ENCODE peak calls at places on chromosomes 6 and 20, in nine cellular contexts. K is thoracic aorta, F is A549, I is hepatocyte, P is cardiac fibroblast, U is uterus, O is dorsolateral prefrontal cortex, W is endothelial cell of umbilical vein, C is right lobe of liver. Y is an unnamed sample.

GRCh38 chr6:47298475-47298874 is 11.2 kb downstream of the TNFRSF21 start:
- DNase-seq in K (no peak), F (no peak), I (no peak), P (no peak), U (no peak), O (no peak), W (no peak), C (no peak), Y (no peak)

GRCh38 chr20:59248031-59248684 is 52.3 kb upstream of the EDN3 start:
- DNase-seq in K (no peak), F (no peak), I (no peak), P (peak), U (no peak), O (no peak), W (no peak), C (no peak), Y (no peak)

GRCh38 chr20:32354592-32355416 is 3.3 kb upstream of the ASXL1 start:
- DNase-seq in K (no peak), F (peak), I (peak), P (peak), U (no peak), O (no peak), W (no peak), C (no peak), Y (no peak)

GRCh38 chr6:169224185-169224695 is 29.4 kb downstream of the THBS2 start:
- DNase-seq in K (no peak), F (no peak), I (no peak), P (peak), U (peak), O (no peak), W (no peak), C (no peak), Y (no peak)

GRCh38 chr20:36632487-36633284 is 13.3 kb downstream of the SLA2 start:
- DNase-seq in K (no peak), F (no peak), I (peak), P (no peak), U (no peak), O (no peak), W (no peak), C (no peak), Y (no peak)

GRCh38 chr6:44068607-44069296 is 58.5 kb downstream of the MRPL14 start:
- DNase-seq in K (no peak), F (no peak), I (no peak), P (no peak), U (no peak), O (no peak), W (no peak), C (no peak), Y (no peak)

GRCh38 chr20:63394069-63394468 is 32.9 kb upstream of the CHRNA4 start:
- DNase-seq in K (no peak), F (no peak), I (peak), P (peak), U (no peak), O (peak), W (no peak), C (no peak), Y (peak)

GRCh38 chr20:62732356-62732755 is 23.7 kb downstream of the NTSR1 start:
- DNase-seq in K (no peak), F (no peak), I (no peak), P (no peak), U (no peak), O (no peak), W (no peak), C (no peak), Y (no peak)

GRCh38 chr20:63132131-63132714 is 83.7 kb downstream of the YTHDF1 start:
- DNase-seq in K (no peak), F (no peak), I (no peak), P (no peak), U (no peak), O (no peak), W (no peak), C (peak), Y (no peak)

DNA sequence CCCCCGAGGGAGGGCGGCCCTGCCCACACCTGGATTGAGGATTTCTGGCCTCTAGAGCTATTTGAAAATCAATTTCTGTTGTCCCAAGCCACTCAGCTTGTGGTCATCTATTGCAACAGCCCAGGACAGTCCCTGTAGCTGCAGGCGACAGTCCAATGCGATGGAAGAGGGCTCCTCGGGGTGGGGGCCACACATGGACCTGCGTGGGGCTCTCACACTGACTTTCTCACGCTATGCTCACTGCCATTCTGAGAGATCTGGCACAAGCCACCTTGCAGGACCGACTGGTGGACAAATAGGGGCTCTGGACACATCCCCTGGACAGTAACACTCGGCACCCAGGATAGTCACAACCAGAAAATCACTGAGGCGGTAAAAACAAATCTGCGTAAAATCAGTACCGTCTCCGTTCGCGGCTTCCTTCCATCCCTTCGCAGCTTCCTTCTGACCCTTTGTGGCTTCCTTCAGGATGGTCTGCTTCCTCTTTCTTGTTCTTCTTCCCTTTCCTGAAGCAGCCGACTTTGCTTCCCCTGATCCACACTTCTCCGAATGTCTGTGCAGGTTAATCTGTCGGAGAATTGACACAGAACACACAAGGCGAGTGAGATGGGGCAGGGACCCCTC is 21.8 kb downstream of the CTCFL start:
- DNase-seq in K (no peak), F (no peak), I (no peak), P (no peak), U (no peak), O (no peak), W (no peak), C (no peak), Y (no peak)
- H3K4me3 ChIP-seq in K (no peak), F (no peak), I (no peak), P (no peak), U (no peak), O (no peak), W (no peak), C (no peak), Y (no peak)

DNA sequence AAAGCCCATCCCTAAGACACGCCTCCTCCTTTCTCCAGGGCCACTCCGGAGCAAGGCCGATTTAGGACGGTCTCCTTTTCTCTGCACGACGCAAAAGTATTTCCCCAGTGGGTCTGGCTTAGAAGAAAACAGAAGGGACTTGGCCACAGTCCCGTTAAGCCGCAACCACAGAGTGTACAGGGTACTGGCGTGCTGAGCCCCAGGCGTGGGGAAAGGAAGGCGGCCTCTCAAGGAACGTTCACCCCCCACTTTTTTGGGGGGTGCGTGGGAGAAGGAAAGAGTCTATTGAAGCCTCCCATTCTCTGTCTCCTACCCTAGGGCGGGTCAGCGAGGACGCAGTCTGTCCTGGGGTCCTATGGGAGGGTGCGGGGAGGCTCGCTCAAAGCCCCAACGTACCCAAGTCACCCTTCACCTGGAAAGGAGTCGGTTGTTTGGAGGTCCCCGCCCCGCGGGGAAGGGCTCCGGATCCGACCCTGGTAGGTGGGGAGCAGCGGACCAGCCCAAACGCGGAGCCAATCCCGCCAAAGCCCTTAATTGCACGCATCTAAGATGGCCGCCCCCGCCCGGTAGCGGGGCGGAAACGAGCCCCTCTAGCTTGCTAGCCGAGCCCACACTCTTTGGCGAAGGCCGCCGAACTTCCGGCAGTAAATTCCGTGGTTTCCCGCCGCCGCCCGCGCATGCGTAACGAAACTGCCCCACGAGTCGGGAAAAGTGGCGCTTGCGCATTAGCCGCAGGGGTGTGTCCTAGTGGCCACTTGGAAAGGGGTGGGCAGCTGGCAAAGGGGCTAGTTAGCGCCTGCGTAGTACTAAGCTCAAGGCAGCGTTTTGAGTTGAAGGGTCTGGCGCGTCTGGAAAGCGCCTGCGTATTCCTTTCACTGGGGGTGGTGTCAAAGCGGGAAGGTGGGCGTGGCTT is at the start of gene OARD1:
- DNase-seq in K (peak), F (peak), I (peak), P (peak), U (peak), O (peak), W (no peak), C (peak), Y (peak)
- TF ChIP-seq CTCF in K (no peak), F (no peak), I (no peak), P (no peak), U (peak), O (peak), W (no peak), C (no peak), Y (peak)

GRCh38 chr6:148345578-148345977 is 2.9 kb downstream of the SASH1 start:
- DNase-seq in K (no peak), F (no peak), I (no peak), P (no peak), U (no peak), O (no peak), W (no peak), C (no peak), Y (no peak)

GRCh38 chr6:148348778-148349177 is 6.1 kb downstream of the SASH1 start:
- DNase-seq in K (no peak), F (no peak), I (no peak), P (no peak), U (no peak), O (no peak), W (no peak), C (no peak), Y (no peak)

GRCh38 chr6:148348335-148348734 is 5.7 kb downstream of the SASH1 start:
- DNase-seq in K (no peak), F (no peak), I (no peak), P (no peak), U (no peak), O (no peak), W (no peak), C (no peak), Y (no peak)

GRCh38 chr6:148349466-148349865 is 6.8 kb downstream of the SASH1 start:
- DNase-seq in K (no peak), F (no peak), I (no peak), P (no peak), U (no peak), O (no peak), W (no peak), C (no peak), Y (no peak)

DNA sequence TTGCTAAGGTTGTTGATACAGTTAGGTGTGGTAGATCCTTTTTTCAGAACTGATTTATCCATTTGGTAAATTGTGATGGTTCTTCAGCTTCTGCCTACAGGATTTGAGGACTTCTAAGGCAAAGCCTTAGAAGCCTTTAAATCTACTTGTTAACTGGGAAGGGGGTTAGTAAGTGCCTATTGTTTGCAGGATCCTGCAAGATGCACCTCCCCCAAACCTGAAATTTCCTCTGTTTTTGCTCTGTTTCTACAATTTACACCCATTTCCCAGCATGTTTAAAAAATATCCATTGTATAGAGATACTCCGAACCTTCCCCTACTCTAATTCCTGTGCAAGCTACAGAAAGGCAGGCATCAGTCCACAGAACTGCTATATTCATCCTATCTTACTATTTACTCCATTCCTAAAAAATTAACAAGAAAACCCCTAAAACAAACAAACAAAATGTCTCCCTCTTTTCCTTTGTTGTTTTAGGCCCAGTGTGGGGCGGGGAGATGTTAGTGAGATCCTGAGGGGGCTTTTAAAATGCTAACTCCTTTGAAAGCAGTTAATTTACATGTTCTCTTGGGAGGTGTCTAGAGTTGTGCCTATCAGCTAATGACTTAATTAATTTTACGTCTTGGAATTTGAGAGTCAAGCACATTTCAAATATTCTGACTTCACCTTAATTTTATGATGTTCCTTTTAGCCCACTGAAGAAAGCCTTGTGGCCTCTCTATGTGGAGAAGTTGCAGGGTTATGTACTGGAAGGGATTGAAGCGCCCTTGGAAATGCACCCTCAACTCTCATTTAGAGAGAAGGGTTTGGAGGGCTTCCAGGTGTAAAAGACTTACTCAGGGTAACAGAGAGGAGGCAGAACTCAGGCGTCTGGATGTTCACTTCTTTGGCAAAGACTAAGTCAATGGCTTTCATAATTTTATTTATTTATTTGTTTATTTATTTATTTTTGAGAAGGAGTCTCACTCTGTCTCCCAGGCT is 4.7 kb downstream of the SASH1 start:
- DNase-seq in K (no peak), F (no peak), I (no peak), P (no peak), U (no peak), O (no peak), W (no peak), C (no peak), Y (no peak)
- H3K4me3 ChIP-seq in K (peak), F (no peak), I (no peak), P (no peak), U (no peak), O (no peak), W (no peak), C (no peak), Y (no peak)

GRCh38 chr6:153503810-153504209 is 372.7 kb upstream of the RGS17 start:
- DNase-seq in K (no peak), F (no peak), I (no peak), P (no peak), U (no peak), O (no peak), W (no peak), C (no peak), Y (no peak)
- TF ChIP-seq CTCF in K (no peak), F (no peak), I (no peak), P (no peak), U (no peak), O (no peak), W (no peak), C (no peak), Y (no peak)

DNA sequence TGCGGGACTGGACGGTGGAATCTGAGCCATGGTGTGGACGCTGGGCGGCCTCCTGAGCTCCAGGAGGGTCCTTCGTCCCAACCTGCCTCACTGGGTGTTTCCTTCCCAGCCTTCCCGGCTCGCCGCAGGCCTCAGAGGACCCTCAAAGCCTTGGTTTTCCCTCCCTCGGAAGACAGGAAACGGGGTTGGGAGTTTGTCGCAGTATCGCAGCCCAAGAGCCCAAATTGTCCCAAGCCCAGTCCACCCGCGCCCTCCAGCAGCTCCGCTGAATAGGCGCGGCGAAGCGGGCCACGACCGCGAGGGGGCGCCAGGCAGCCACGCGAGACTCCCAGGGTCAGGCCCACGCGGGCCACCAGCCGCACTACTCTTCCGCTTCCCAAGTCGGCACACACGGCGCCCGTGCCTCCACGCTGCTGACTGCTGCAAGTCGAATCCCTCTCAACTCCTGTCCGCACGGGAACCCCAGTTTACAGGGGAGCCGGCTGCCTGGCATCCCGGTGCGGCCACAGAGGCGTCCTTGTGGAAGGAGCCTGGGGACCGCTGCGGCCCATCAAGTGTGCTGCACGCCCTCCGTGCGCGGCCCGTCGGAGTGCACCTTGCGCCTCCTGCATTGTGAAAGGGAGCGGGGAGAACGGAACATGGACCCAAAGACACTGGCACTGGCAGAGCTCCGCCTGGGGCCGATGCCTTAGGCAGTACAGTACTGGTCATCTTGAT is 40.4 kb upstream of the HMGA1 start:
- DNase-seq in K (peak), F (peak), I (peak), P (peak), U (peak), O (peak), W (peak), C (peak), Y (peak)
- H3K4me3 ChIP-seq in K (peak), F (peak), I (no peak), P (peak), U (peak), O (peak), W (no peak), C (peak), Y (no peak)

DNA sequence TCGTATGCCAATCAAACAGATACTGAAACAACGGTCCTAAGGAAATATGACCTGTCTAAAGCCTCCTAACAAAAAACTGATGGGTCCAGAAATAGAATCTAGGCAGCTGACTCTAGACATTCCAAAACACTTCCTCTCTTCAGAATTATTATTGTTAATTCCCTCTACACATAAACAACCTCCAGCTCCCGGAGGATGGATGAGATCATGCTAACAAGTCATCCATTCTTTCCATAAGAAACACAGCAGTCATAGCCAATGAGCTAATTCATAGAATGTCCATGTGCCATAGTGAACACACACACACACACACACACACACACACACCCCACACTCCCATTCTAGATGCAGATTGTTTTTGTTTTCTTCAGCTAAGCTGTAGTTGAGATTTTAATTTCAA is 44.3 kb downstream of the HDGFL1 start:
- DNase-seq in K (no peak), F (no peak), I (peak), P (peak), U (no peak), O (no peak), W (peak), C (no peak), Y (no peak)
- TF ChIP-seq CTCF in K (no peak), F (no peak), I (no peak), P (no peak), U (no peak), O (no peak), W (no peak), C (no peak), Y (no peak)

GRCh38 chr6:89379281-89379680 is 26.8 kb upstream of the UBE2J1 start:
- DNase-seq in K (no peak), F (no peak), I (no peak), P (no peak), U (no peak), O (peak), W (no peak), C (no peak), Y (no peak)

GRCh38 chr6:89375902-89376301 is 23.4 kb upstream of the UBE2J1 start:
- DNase-seq in K (no peak), F (no peak), I (no peak), P (no peak), U (no peak), O (no peak), W (no peak), C (no peak), Y (no peak)

GRCh38 chr6:89375427-89375868 is 22.9 kb upstream of the UBE2J1 start:
- DNase-seq in K (no peak), F (no peak), I (peak), P (peak), U (no peak), O (peak), W (no peak), C (peak), Y (peak)

GRCh38 chr6:89381031-89381430 is 28.5 kb upstream of the UBE2J1 start:
- DNase-seq in K (no peak), F (no peak), I (no peak), P (no peak), U (no peak), O (no peak), W (no peak), C (no peak), Y (no peak)

DNA sequence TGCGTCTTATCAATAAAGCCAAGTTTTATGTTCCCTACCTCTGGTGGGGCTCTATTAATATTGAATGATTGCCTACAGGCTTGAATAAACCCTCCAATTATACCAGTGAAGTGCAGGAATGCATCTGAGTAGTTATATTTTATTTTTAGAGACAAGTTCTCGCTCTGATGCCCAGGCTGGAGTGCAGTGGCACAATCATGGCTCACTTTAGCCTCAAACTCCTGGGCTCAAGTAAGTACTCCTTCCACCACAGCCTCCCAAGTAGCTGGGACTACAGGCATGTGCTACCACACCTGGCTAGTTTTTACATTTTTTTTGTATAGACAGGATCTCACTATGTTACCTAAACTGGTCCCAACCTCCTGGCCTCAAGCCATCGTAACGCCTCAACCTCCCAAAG is 26.1 kb upstream of the UBE2J1 start:
- DNase-seq in K (no peak), F (no peak), I (no peak), P (no peak), U (no peak), O (no peak), W (no peak), C (no peak), Y (no peak)
- H3K4me3 ChIP-seq in K (no peak), F (no peak), I (no peak), P (no peak), U (no peak), O (no peak), W (no peak), C (no peak), Y (no peak)